ENCODE peak calls at places on chromosome 17, in six cellular contexts. L is cerebellum; V is fibroblast of the aortic adventitia; P is AG20443; S is CD8-positive, alpha-beta T cell; N is psoas muscle. E is an unnamed sample.

GRCh38 chr17:28055546-28056275 is 13.2 kb downstream of the NLK start:
- DNase-seq in N (no peak), L (no peak), V (no peak), P (no peak), S (no peak), E (no peak)

GRCh38 chr17:57338257-57338919 is 82.1 kb downstream of the MSI2 start:
- DNase-seq in N (no peak), L (no peak), V (no peak), P (no peak), S (no peak), E (peak)

GRCh38 chr17:83062011-83062817 is 17.2 kb upstream of the METRNL start:
- DNase-seq in S (no peak), L (no peak), N (no peak), P (no peak), V (no peak), E (no peak)

GRCh38 chr17:76142044-76143041 is 1.3 kb upstream of the FOXJ1 start:
- DNase-seq in S (no peak), L (no peak), N (no peak), P (no peak), V (no peak), E (peak)

GRCh38 chr17:30278032-30278431 is 13.7 kb downstream of the BLMH start:
- DNase-seq in L (peak), N (no peak), P (peak), V (peak), S (no peak), E (peak)

GRCh38 chr17:73139296-73139695 is 25.5 kb upstream of the SSTR2 start:
- DNase-seq in V (no peak), P (no peak), L (no peak), N (no peak), S (no peak), E (no peak)

GRCh38 chr17:80189611-80190010 is 19.8 kb downstream of the CARD14 start:
- DNase-seq in V (no peak), S (no peak), N (no peak), P (no peak), L (no peak), E (no peak)

GRCh38 chr17:58338907-58339774 is 10.5 kb upstream of the TSPOAP1 start:
- DNase-seq in S (peak), L (no peak), P (peak), N (no peak), V (peak), E (peak)

GRCh38 chr17:21279198-21279535 is 5.3 kb upstream of the MAP2K3 start:
- DNase-seq in L (no peak), N (no peak), S (no peak), V (no peak), P (no peak), E (no peak)

GRCh38 chr17:40313660-40314556 is 4.9 kb downstream of the RARA start:
- DNase-seq in N (no peak), S (no peak), L (no peak), V (no peak), P (no peak), E (no peak)

GRCh38 chr17:7478276-7479138 is 924 bp downstream of the ZBTB4 start:
- DNase-seq in L (peak), N (peak), V (peak), P (peak), S (peak), E (peak)

GRCh38 chr17:45284176-45285140 is 22.6 kb upstream of the SPATA32 start:
- DNase-seq in V (no peak), L (peak), P (no peak), N (peak), S (peak), E (peak)

GRCh38 chr17:38749222-38750043 is 1.3 kb upstream of the PCGF2 start:
- DNase-seq in L (peak), V (peak), S (no peak), N (peak), P (peak), E (peak)

GRCh38 chr17:48187867-48188608 is 80.5 kb downstream of the SNX11 start:
- DNase-seq in P (no peak), N (no peak), S (no peak), L (no peak), V (no peak), E (no peak)

GRCh38 chr17:72597354-72598087 is 476.7 kb downstream of the SOX9 start:
- DNase-seq in N (no peak), P (no peak), S (no peak), L (no peak), V (no peak), E (no peak)

GRCh38 chr17:65604070-65604469 is 42.6 kb upstream of the AXIN2 start:
- DNase-seq in N (no peak), V (no peak), S (no peak), P (no peak), L (no peak), E (no peak)

GRCh38 chr17:79915850-79916430 is 76.7 kb upstream of the CBX4 start:
- DNase-seq in N (peak), S (peak), P (peak), L (no peak), V (peak), E (peak)

GRCh38 chr17:81399481-81400153 is 4.4 kb downstream of the BAHCC1 start:
- DNase-seq in V (no peak), L (no peak), P (no peak), S (no peak), N (peak), E (peak)

GRCh38 chr17:39325528-39326240 is 75.7 kb downstream of the FBXL20 start:
- DNase-seq in V (no peak), L (no peak), S (no peak), N (no peak), P (no peak), E (no peak)

GRCh38 chr17:4175921-4176802 is 33.2 kb downstream of the CYB5D2 start:
- DNase-seq in N (no peak), V (no peak), L (no peak), P (no peak), S (peak), E (no peak)

GRCh38 chr17:14061666-14062560 is 7.4 kb upstream of the COX10 start:
- DNase-seq in P (peak), S (no peak), V (peak), L (no peak), N (peak), E (peak)

GRCh38 chr17:79577485-79578187 is 33.2 kb downstream of the RBFOX3 start:
- DNase-seq in V (no peak), P (no peak), L (peak), S (no peak), N (no peak), E (no peak)

GRCh38 chr17:6756425-6757012 is 673 bp downstream of the XAF1 start:
- DNase-seq in N (no peak), S (no peak), L (no peak), P (peak), V (no peak), E (no peak)

GRCh38 chr17:6753006-6753445 is 2.8 kb upstream of the XAF1 start:
- DNase-seq in L (no peak), P (peak), N (peak), V (peak), S (peak), E (peak)

GRCh38 chr17:1047177-1047885 is 50.4 kb downstream of the TIMM22 start:
- DNase-seq in N (peak), V (peak), P (no peak), L (peak), S (no peak), E (no peak)

GRCh38 chr17:42760652-42761581 is at the start of gene RAMP2:
- DNase-seq in S (no peak), L (no peak), N (peak), P (peak), V (no peak), E (peak)

GRCh38 chr17:77086433-77087010 is 54.2 kb upstream of the SEC14L1 start:
- DNase-seq in S (peak), L (peak), N (peak), P (peak), V (peak), E (peak)

GRCh38 chr17:42617956-42618431 is 8.5 kb downstream of the TUBG1 start:
- DNase-seq in S (no peak), N (no peak), L (no peak), V (no peak), P (no peak), E (no peak)

GRCh38 chr17:77733576-77734296 is 224.8 kb upstream of the TNRC6C start:
- DNase-seq in N (no peak), P (peak), S (peak), L (no peak), V (no peak), E (no peak)

GRCh38 chr17:76318586-76318985 is 10.5 kb upstream of the QRICH2 start:
- DNase-seq in L (no peak), S (no peak), V (no peak), P (no peak), N (no peak), E (no peak)

GRCh38 chr17:47352848-47353247 is 29.1 kb downstream of the EFCAB13 start:
- DNase-seq in S (no peak), V (no peak), L (no peak), N (no peak), P (no peak), E (no peak)

GRCh38 chr17:47252766-47253512 is 688 bp upstream of the ITGB3 start:
- DNase-seq in S (no peak), L (no peak), V (no peak), P (no peak), N (no peak), E (peak)

GRCh38 chr17:50107790-50108414 is 12.8 kb downstream of the PDK2 start:
- DNase-seq in L (no peak), V (peak), S (no peak), N (no peak), P (peak), E (no peak)

GRCh38 chr17:81003711-81004335 is 12.2 kb downstream of the CHMP6 start:
- DNase-seq in S (no peak), P (peak), L (no peak), V (no peak), N (peak), E (peak)

GRCh38 chr17:34254651-34255380 is at the start of gene CCL2:
- DNase-seq in S (no peak), L (peak), N (peak), V (peak), P (peak), E (peak)

GRCh38 chr17:46898364-46898763 is 24.6 kb upstream of the GOSR2 start:
- DNase-seq in S (no peak), V (no peak), L (no peak), N (no peak), P (no peak), E (no peak)

E was measured in GM23338.